ENCODE peak calls at places on chromosomes 3 and 15, in nine cellular contexts. P is T-helper 9 cell; E is activated naive CD8-positive, alpha-beta T cell treated with anti-CD3 and anti-CD28 coated beads, Interleukin-2, amount 50 U/mL, for 24 hours; U is effector memory CD8-positive, alpha-beta T cell; D is HepG2; M is stimulated activated naive CD4-positive, alpha-beta T cell; G is globus pallidus; J is stimulated activated CD4-positive, alpha-beta T cell treated with anti-CD3 and anti-CD28 coated beads, Interleukin-1b, Interleukin-23, amount 100 ng/mL, for 4 hours; H is mucosa of descending colon. F is an unnamed sample.
A peak's percentile ranks its signal among the peaks of the same experiment; 100 is the strongest.

GRCh38 chr15:98906712-98907083 is 100.9 kb downstream of the PGPEP1L start:
- DNase-seq in G (no peak), E (no peak), J (no peak), D (no peak), H (no peak), P (no peak), U (no peak), M (no peak), F (no peak)

GRCh38 chr3:15557511-15557946 is 36.0 kb upstream of the COLQ start:
- DNase-seq in U (peak; percentile 71), P (peak; percentile 44), M (peak; percentile 68), J (no peak), E (peak; percentile 35), G (peak; percentile 41), D (peak; percentile 75), H (peak; percentile 86), F (peak; percentile 35)

GRCh38 chr3:59820352-59820934 is 770.6 kb upstream of the CFAP20DC start:
- DNase-seq in U (no peak), D (no peak), G (no peak), E (no peak), P (no peak), H (no peak), M (no peak), J (no peak), F (no peak)

GRCh38 chr15:60635507-60636352 is 156.8 kb upstream of the ICE2 start:
- DNase-seq in J (no peak), M (no peak), E (no peak), U (no peak), P (no peak), G (no peak), H (no peak), D (no peak), F (no peak)

GRCh38 chr15:48794697-48795134 is 16.2 kb downstream of the CEP152 start:
- DNase-seq in P (no peak), H (no peak), U (no peak), M (no peak), G (no peak), J (no peak), D (no peak), E (no peak), F (peak; percentile 16)

GRCh38 chr3:50242778-50243551 is 7.0 kb downstream of the GNAI2 start:
- DNase-seq in H (peak; percentile 52), P (no peak), E (peak; percentile 59), G (peak; percentile 55), U (no peak), D (no peak), J (no peak), M (no peak), F (peak; percentile 76)

GRCh38 chr15:40358492-40359353 is 704 bp downstream of the DISP2 start:
- DNase-seq in E (peak; percentile 23), H (peak; percentile 58), P (peak; percentile 27), D (no peak), M (no peak), J (no peak), U (no peak), G (no peak), F (no peak)

GRCh38 chr3:43531835-43532234 is 90.0 kb downstream of the ANO10 start:
- DNase-seq in J (no peak), U (no peak), G (no peak), P (no peak), H (no peak), E (no peak), M (no peak), D (peak; percentile 9), F (peak; percentile 11)

GRCh38 chr15:80766275-80766674 is 12.9 kb upstream of the CEMIP start:
- DNase-seq in M (no peak), P (no peak), U (no peak), H (no peak), D (no peak), J (no peak), G (no peak), E (no peak), F (no peak)

GRCh38 chr15:69604050-69604378 is 151.4 kb downstream of the RPLP1 start:
- DNase-seq in P (no peak), U (no peak), M (no peak), G (no peak), H (peak; percentile 65), D (peak; percentile 16), E (no peak), J (no peak), F (no peak)

GRCh38 chr3:130857336-130858026 is 36.4 kb upstream of the ATP2C1 start:
- DNase-seq in J (no peak), P (no peak), E (no peak), U (no peak), M (no peak), D (no peak), H (peak; percentile 8), G (no peak), F (peak; percentile 32)

GRCh38 chr3:167887096-167887495 is 151.6 kb downstream of the SERPINI1 start:
- DNase-seq in G (no peak), E (no peak), P (no peak), J (no peak), U (no peak), D (peak; percentile 23), H (no peak), M (no peak), F (no peak)

GRCh38 chr15:100042558-100042957 is 299.2 kb downstream of the ADAMTS17 start:
- DNase-seq in J (no peak), D (no peak), P (no peak), E (no peak), H (no peak), M (no peak), U (no peak), G (no peak), F (no peak)

GRCh38 chr3:111747490-111747889 is 111.6 kb upstream of the PHLDB2 start:
- DNase-seq in D (no peak), E (no peak), H (no peak), M (no peak), P (no peak), G (no peak), U (no peak), J (no peak), F (no peak)

GRCh38 chr3:184168363-184169120 is 6.1 kb upstream of the AP2M1 start:
- DNase-seq in P (no peak), D (no peak), H (no peak), J (no peak), U (no peak), E (no peak), M (no peak), G (no peak), F (no peak)

GRCh38 chr3:120244834-120245225 is 40.2 kb downstream of the GPR156 start:
- DNase-seq in U (no peak), M (no peak), E (no peak), G (peak; percentile 5), H (no peak), D (no peak), P (no peak), J (no peak), F (no peak)

GRCh38 chr3:58639001-58639400 is 27.6 kb downstream of the FAM3D start:
- DNase-seq in G (no peak), D (no peak), P (no peak), E (no peak), U (no peak), J (no peak), M (no peak), H (no peak), F (no peak)

GRCh38 chr3:66856555-66856954 is 141.6 kb upstream of the KBTBD8 start:
- DNase-seq in D (no peak), J (no peak), E (no peak), U (peak; percentile 10), G (no peak), M (no peak), P (no peak), H (no peak), F (no peak)

GRCh38 chr15:88981244-88982215 is 68.4 kb upstream of the MFGE8 start:
- DNase-seq in E (no peak), U (no peak), G (no peak), J (no peak), D (no peak), P (no peak), H (no peak), M (no peak), F (no peak)

GRCh38 chr15:80710635-80711553 is 15.8 kb downstream of the ABHD17C start:
- DNase-seq in E (peak; percentile 70), J (no peak), M (no peak), D (no peak), P (no peak), U (no peak), H (no peak), G (no peak), F (no peak)

GRCh38 chr15:93948728-93949127 is 282.6 kb upstream of the MCTP2 start:
- DNase-seq in E (no peak), J (no peak), G (no peak), H (no peak), P (no peak), M (no peak), U (no peak), D (no peak), F (peak; percentile 46)

GRCh38 chr3:124837730-124838186 is 49.4 kb downstream of the ITGB5 start:
- DNase-seq in U (no peak), P (no peak), D (peak; percentile 90), G (peak; percentile 46), J (no peak), H (peak; percentile 66), M (no peak), E (no peak), F (peak; percentile 39)

GRCh38 chr3:150251654-150252053 is 156.4 kb upstream of the TSC22D2 start:
- DNase-seq in D (no peak), E (no peak), J (no peak), M (no peak), G (no peak), P (no peak), H (no peak), U (no peak), F (no peak)

GRCh38 chr3:111547645-111548044 is 5.6 kb downstream of the CD96 start:
- DNase-seq in U (no peak), G (no peak), M (peak; percentile 85), J (no peak), D (no peak), H (peak; percentile 13), E (peak; percentile 43), P (peak; percentile 21), F (no peak)

GRCh38 chr15:52790941-52791751 is 1.0 kb upstream of the ONECUT1 start:
- DNase-seq in D (no peak), H (no peak), P (no peak), M (no peak), G (no peak), U (no peak), J (no peak), E (no peak), F (peak; percentile 24)

GRCh38 chr15:91116379-91117067 is 16.5 kb downstream of the SV2B start:
- DNase-seq in D (peak; percentile 39), E (no peak), G (no peak), U (no peak), M (no peak), H (no peak), J (no peak), P (no peak), F (no peak)

GRCh38 chr3:169430687-169431404 is 232.7 kb downstream of the MECOM start:
- DNase-seq in U (no peak), H (peak; percentile 9), M (no peak), G (no peak), P (no peak), J (no peak), E (no peak), D (no peak), F (no peak)

GRCh38 chr3:31235062-31235704 is 297.5 kb upstream of the STT3B start:
- DNase-seq in P (no peak), G (no peak), M (no peak), H (no peak), D (no peak), E (no peak), J (no peak), U (no peak), F (no peak)

GRCh38 chr15:40344631-40345120 is 3.9 kb upstream of the CCDC9B start:
- DNase-seq in U (peak; percentile 66), H (peak; percentile 78), M (peak; percentile 74), E (peak; percentile 71), D (peak; percentile 45), P (peak; percentile 59), J (peak; percentile 61), G (peak; percentile 54), F (peak; percentile 86)

GRCh38 chr15:59124261-59124660 is 19.3 kb downstream of the CCNB2 start:
- DNase-seq in J (no peak), D (no peak), H (peak; percentile 79), U (no peak), E (no peak), G (no peak), P (no peak), M (no peak), F (no peak)

F was measured in Ammon's horn.